ENCODE peak calls at places on chromosomes 3 and 15, in nine cellular contexts. A is NT2/D1; Y is HL-60; T is kidney epithelial cell; E is heart left ventricle; M is thoracic aorta; Q is ascending aorta; P is naive thymus-derived CD4-positive, alpha-beta T cell; H is uterus. I is an unnamed sample. For H3K27me3, the result is how much of the 10 kb centered on the place peaks cover.

GRCh38 chr15:41982133-41982930 is 10.0 kb upstream of the EHD4 start:
- DNase-seq in A (no peak), Y (no peak), T (no peak), E (no peak), M (no peak), Q (peak), P (no peak), H (no peak), I (peak)

GRCh38 chr3:139251529-139251928 is 92.3 kb upstream of the MRPS22 start:
- DNase-seq in A (no peak), Y (no peak), T (no peak), E (no peak), M (no peak), Q (no peak), P (no peak), H (no peak), I (no peak)

GRCh38 chr3:192906940-192907339 is 10.7 kb downstream of the MB21D2 start:
- DNase-seq in A (no peak), Y (no peak), T (no peak), E (no peak), M (no peak), Q (no peak), P (no peak), H (no peak), I (no peak)

GRCh38 chr3:129441215-129441614 is 1.2 kb downstream of the IFT122 start:
- DNase-seq in A (no peak), Y (peak), T (no peak), E (no peak), M (no peak), Q (no peak), P (no peak), H (no peak), I (no peak)

GRCh38 chr3:100548053-100548452 is 55.6 kb downstream of the TMEM45A start:
- DNase-seq in A (no peak), Y (no peak), T (no peak), E (no peak), M (no peak), Q (no peak), P (no peak), H (no peak), I (no peak)

GRCh38 chr15:63069616-63069952 is 27.0 kb downstream of the TPM1 start:
- DNase-seq in A (no peak), Y (no peak), T (no peak), E (no peak), M (no peak), Q (no peak), P (no peak), H (no peak), I (no peak)

GRCh38 chr15:98537516-98538060 is 110.8 kb upstream of the IGF1R start:
- DNase-seq in A (no peak), Y (no peak), T (no peak), E (no peak), M (no peak), Q (no peak), P (no peak), H (peak), I (no peak)

GRCh38 chr3:72047472-72047871 is 262.5 kb upstream of the PROK2 start:
- DNase-seq in A (no peak), Y (no peak), T (no peak), E (no peak), M (no peak), Q (no peak), P (no peak), H (no peak), I (no peak)

GRCh38 chr3:108862865-108863798 is 40.5 kb downstream of the TRAT1 start:
- DNase-seq in A (no peak), Y (no peak), T (peak), E (no peak), M (no peak), Q (no peak), P (no peak), H (no peak), I (no peak)

GRCh38 chr15:42080585-42081462 is 13.5 kb downstream of the PLA2G4D start:
- DNase-seq in A (no peak), Y (no peak), T (no peak), E (no peak), M (no peak), Q (peak), P (no peak), H (no peak), I (no peak)

GRCh38 chr3:130846181-130846580 is 47.7 kb upstream of the ATP2C1 start:
- DNase-seq in A (no peak), Y (no peak), T (no peak), E (no peak), M (no peak), Q (no peak), P (no peak), H (no peak), I (no peak)

GRCh38 chr15:95086543-95087252 is 855.3 kb downstream of the MCTP2 start:
- DNase-seq in A (no peak), Y (no peak), T (no peak), E (no peak), M (no peak), Q (no peak), P (no peak), H (no peak), I (no peak)

GRCh38 chr3:154795582-154795981 is 284.5 kb upstream of the MME start:
- DNase-seq in A (no peak), Y (no peak), T (peak), E (no peak), M (no peak), Q (no peak), P (no peak), H (no peak), I (no peak)

GRCh38 chr15:100048736-100049135 is 293.0 kb downstream of the ADAMTS17 start:
- DNase-seq in A (no peak), Y (no peak), T (no peak), E (no peak), M (no peak), Q (no peak), P (no peak), H (no peak), I (no peak)

GRCh38 chr15:70474682-70475438 is 288.5 kb downstream of the UACA start:
- DNase-seq in A (no peak), Y (peak), T (peak), E (peak), M (peak), Q (peak), P (no peak), H (peak), I (no peak)

GRCh38 chr15:72690938-72691337 is 4.9 kb downstream of the BBS4 start:
- DNase-seq in A (no peak), Y (no peak), T (no peak), E (no peak), M (no peak), Q (no peak), P (no peak), H (no peak), I (no peak)

GRCh38 chr3:149204390-149204991 is 17.1 kb downstream of the CP start:
- DNase-seq in A (no peak), Y (no peak), T (no peak), E (no peak), M (no peak), Q (no peak), P (no peak), H (no peak), I (no peak)

GRCh38 chr3:156317457-156317856 is 197.1 kb downstream of the KCNAB1 start:
- DNase-seq in A (no peak), Y (no peak), T (peak), E (no peak), M (no peak), Q (no peak), P (no peak), H (no peak), I (no peak)

GRCh38 chr3:155185623-155186022 is 105.5 kb downstream of the MME start:
- DNase-seq in A (peak), Y (no peak), T (no peak), E (no peak), M (no peak), Q (no peak), P (no peak), H (no peak), I (no peak)

GRCh38 chr3:20064796-20065564 is 24.7 kb downstream of the KAT2B start:
- DNase-seq in A (no peak), Y (no peak), T (no peak), E (no peak), M (no peak), Q (no peak), P (no peak), H (no peak), I (no peak)

GRCh38 chr15:63507878-63508818 is 3.8 kb downstream of the USP3 start:
- DNase-seq in A (no peak), Y (no peak), T (no peak), E (no peak), M (no peak), Q (no peak), P (no peak), H (no peak), I (no peak)

GRCh38 chr15:83914906-83915305 is 261.0 kb downstream of the ADAMTSL3 start:
- DNase-seq in A (no peak), Y (no peak), T (no peak), E (no peak), M (no peak), Q (no peak), P (no peak), H (no peak), I (no peak)

GRCh38 chr3:175357758-175358157 is 498.6 kb downstream of the NAALADL2 start:
- DNase-seq in A (no peak), Y (no peak), T (no peak), E (no peak), M (no peak), Q (no peak), P (no peak), H (no peak), I (no peak)

GRCh38 chr3:120908030-120908802 is at the start of gene STXBP5L:
- DNase-seq in A (peak), Y (peak), T (peak), E (peak), M (no peak), Q (peak), P (peak), H (peak), I (peak)

GRCh38 chr15:101050647-101051290 is 131.6 kb downstream of the LRRK1 start:
- DNase-seq in A (no peak), Y (no peak), T (no peak), E (no peak), M (no peak), Q (peak), P (no peak), H (no peak), I (peak)

GRCh38 chr3:196563721-196564225 is 4.6 kb downstream of the WDR53 start:
- DNase-seq in A (no peak), Y (no peak), T (peak), E (no peak), M (no peak), Q (no peak), P (no peak), H (no peak), I (no peak)

GRCh38 chr3:12235691-12236090 is 53.2 kb upstream of the PPARG start:
- DNase-seq in A (no peak), Y (no peak), T (no peak), E (no peak), M (no peak), Q (no peak), P (no peak), H (no peak), I (no peak)
- H3K27me3 ChIP-seq in A (under half), Y (under half), T (under half), E (under half), M (under half), Q (under half), P (under half), H (under half), I (under half)

DNA sequence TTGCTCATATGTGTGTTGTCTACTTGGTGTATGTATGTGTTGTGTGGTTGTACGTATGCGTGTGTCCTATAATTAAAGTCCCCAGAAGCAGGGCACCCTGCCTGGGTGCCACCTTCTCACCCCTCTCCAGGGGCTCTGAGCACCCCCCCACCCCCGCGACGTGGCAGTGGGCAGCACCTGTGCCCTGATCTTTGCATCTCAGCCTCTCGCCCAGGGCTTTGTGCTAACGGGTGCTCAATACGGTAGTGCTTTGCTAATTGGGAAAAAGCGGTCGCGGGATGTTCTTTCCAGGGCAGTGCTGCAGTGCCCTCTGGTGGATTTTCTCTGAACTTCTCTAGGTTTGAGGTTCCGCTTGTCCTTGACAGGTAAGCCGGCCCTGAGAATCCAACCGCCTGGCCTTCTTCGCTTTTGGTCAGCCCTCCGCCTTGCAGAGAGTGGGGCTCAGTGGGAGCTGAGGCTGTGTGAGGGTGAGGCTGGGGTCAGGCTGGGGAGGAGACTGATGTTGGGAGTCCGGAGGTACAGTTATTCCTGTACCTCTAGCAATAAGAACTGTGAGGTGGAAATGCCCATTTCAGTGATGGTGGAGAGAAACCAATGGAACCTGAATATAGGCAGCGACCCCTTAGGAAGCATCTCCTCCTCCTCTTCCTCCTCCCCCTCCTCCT is 17.6 kb upstream of the EPHB3 start:
- DNase-seq in A (peak), Y (peak), T (peak), E (peak), M (peak), Q (peak), P (peak), H (peak), I (peak)
- H3K27me3 ChIP-seq in A (under half), Y (under half), T (under half), E (under half), M (under half), Q (under half), P (under half), H (under half), I (under half)

DNA sequence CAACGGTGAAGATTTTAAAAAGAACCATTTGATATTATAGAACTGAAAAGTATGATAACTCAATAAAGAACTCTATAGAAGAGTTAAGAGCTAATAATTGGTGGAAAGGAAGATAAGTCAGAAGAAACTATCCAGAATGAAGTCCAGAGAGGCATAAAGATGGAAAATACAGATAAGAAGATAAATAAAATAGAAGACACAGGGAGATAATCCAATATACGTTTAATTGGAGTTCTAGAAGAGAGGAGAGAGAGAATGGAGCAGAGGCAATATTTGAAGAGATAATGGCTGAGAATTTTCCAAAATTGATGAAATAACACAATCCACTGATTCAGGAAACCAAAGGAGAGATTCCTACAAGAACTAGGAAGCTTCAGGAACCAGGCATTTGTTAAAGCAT is 49.8 kb upstream of the EPHB3 start:
- DNase-seq in A (no peak), Y (no peak), T (no peak), E (no peak), M (no peak), Q (no peak), P (no peak), H (no peak), I (no peak)
- H3K27me3 ChIP-seq in A (under half), Y (under half), T (under half), E (under half), M (under half), Q (under half), P (under half), H (under half), I (under half)

DNA sequence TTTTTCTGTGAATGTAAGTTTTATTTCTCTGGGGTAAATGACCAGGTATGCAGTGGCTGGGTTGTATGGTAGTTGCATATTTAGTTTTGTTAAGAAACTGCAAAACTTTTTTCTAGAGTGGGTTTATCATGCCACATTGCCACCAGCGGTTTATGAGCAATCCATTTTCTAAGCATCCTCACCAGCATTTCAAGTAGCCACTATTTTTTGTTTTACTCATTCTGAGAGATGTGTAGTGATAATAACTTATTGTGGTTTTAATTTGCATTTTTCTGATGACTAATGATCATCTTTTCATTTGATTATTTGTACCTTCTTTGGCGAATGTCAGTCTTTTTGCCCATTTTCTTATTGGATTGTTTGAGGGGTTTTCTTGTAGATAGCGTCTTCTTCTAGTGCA is 56.2 kb downstream of the SPRED1 start:
- DNase-seq in A (no peak), Y (no peak), T (no peak), E (no peak), M (no peak), Q (no peak), P (no peak), H (no peak), I (no peak)
- H3K27me3 ChIP-seq in A (under half), Y (under half), T (under half), E (under half), M (under half), Q (under half), P (under half), H (under half), I (under half)

DNA sequence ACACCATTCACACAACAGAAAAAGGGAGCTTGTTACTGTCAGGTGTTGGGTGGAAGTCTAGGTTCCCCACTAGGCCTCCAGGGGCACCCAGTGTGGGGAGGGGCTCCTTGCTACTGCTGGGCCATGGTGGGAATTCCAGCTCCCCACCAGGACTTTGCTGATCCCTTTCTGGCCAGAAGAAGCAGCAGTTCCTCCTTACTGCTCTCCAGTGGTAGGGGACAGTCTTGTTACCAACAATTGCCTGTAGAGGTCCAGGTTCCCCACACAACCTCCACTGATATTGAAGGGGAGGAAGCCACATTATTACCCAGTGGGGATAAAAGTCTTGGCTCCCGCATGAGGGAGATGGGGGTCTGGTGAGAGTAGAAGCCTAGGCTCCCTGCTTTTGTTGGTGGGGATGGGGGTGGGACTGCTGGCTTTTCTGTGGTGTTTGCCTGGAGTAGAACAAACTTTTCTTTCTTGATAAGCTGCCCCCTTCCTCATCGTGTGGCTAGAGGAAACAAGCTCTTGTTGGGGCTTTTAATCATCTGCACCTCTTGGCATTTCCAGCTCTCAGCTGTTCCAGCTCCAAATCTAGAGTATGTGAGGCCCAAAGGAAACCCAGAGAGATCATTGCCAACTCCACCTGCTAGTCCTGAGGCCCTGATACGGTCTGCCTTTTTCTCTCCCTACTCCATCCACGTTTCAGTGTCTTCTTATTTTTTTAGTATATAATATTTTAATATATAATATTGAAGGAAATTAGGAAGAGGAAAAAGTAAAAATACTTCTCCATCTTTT is 824.2 kb downstream of the AGBL1 start:
- DNase-seq in A (no peak), Y (no peak), T (no peak), E (no peak), M (no peak), Q (no peak), P (no peak), H (no peak), I (no peak)
- H3K27me3 ChIP-seq in A (under half), Y (under half), T (under half), E (under half), M (under half), Q (under half), P (under half), H (under half), I (under half)

I was measured in spleen.